ENCODE peak calls at places on chromosomes 1 and 21, in seven cellular contexts. L, F, V, R, A, S and H are unnamed samples.

GRCh38 chr1:76867342-76868130 is at the start of gene ST6GALNAC5:
- DNase-seq in F (peak), R (peak), A (peak), V (no peak), L (peak), S (peak), H (no peak)

GRCh38 chr1:243850368-243851128 is 505 bp upstream of the AKT3 start:
- DNase-seq in F (peak), V (peak), L (peak), R (peak), S (peak), A (peak), H (no peak)

GRCh38 chr1:56666112-56666608 is 21.0 kb downstream of the PRKAA2 start:
- DNase-seq in R (no peak), F (no peak), L (no peak), S (peak), A (no peak), V (no peak), H (no peak)

GRCh38 chr1:45329445-45329844 is 2.8 kb downstream of the HPDL start:
- DNase-seq in L (no peak), R (peak), A (no peak), F (no peak), V (no peak), S (peak), H (no peak)

GRCh38 chr1:228062085-228062791 is 20.3 kb upstream of the ARF1 start:
- DNase-seq in S (no peak), V (no peak), R (no peak), L (no peak), F (no peak), A (no peak), H (no peak)

GRCh38 chr1:245245021-245245667 is 90.4 kb downstream of the KIF26B start:
- DNase-seq in S (no peak), V (no peak), L (no peak), F (no peak), A (no peak), R (no peak), H (no peak)

GRCh38 chr1:4002061-4002521 is 102.0 kb upstream of the C1orf174 start:
- DNase-seq in A (no peak), L (no peak), S (no peak), V (no peak), R (no peak), F (no peak), H (no peak)

GRCh38 chr1:214306270-214306669 is 25.3 kb downstream of the SMYD2 start:
- DNase-seq in S (no peak), V (no peak), A (no peak), L (no peak), R (no peak), F (no peak), H (no peak)

GRCh38 chr21:26164311-26164710 is 6.3 kb downstream of the APP start:
- DNase-seq in L (no peak), S (no peak), V (no peak), A (no peak), R (no peak), F (no peak), H (no peak)

GRCh38 chr1:26998319-26999300 is 5.1 kb downstream of the TRNP1 start:
- DNase-seq in S (no peak), F (no peak), L (no peak), A (no peak), V (no peak), R (peak), H (no peak)